ENCODE peak calls at places on chromosomes 5 and 9, in eight cellular contexts. J is tibial nerve; S is endodermal cell; E is ovary; L is CD8-positive, alpha-beta memory T cell; W is effector memory CD4-positive, alpha-beta T cell; Z is psoas muscle; Q is HepG2. R is an unnamed sample.

GRCh38 chr5:39072915-39073758 is 1.1 kb downstream of the RICTOR start:
- DNase-seq in J (peak; percentile 18), S (peak; percentile 84), E (no peak), L (peak; percentile 70), W (peak; percentile 47), Z (peak; percentile 57), Q (peak; percentile 66), R (no peak)

GRCh38 chr5:149310947-149311675 is 34.2 kb upstream of the GRPEL2 start:
- DNase-seq in J (peak; percentile 33), S (peak; percentile 61), E (no peak), L (no peak), W (no peak), Z (peak; percentile 78), Q (no peak), R (peak; percentile 57)

GRCh38 chr9:137453643-137454081 is 5.5 kb downstream of the NSMF start:
- DNase-seq in J (peak; percentile 68), S (peak; percentile 95), E (peak; percentile 64), L (peak; percentile 34), W (peak; percentile 46), Z (peak; percentile 87), Q (peak; percentile 41), R (peak; percentile 70)

GRCh38 chr9:13806731-13807130 is 507.2 kb downstream of the NFIB start:
- DNase-seq in J (no peak), S (no peak), E (no peak), L (no peak), W (no peak), Z (no peak), Q (no peak), R (no peak)

GRCh38 chr9:15584383-15584782 is 31.5 kb downstream of the CCDC171 start:
- DNase-seq in J (no peak), S (no peak), E (no peak), L (no peak), W (no peak), Z (no peak), Q (no peak), R (no peak)

GRCh38 chr9:4324513-4324912 is 24.6 kb upstream of the GLIS3 start:
- DNase-seq in J (no peak), S (no peak), E (no peak), L (no peak), W (no peak), Z (no peak), Q (no peak), R (no peak)

GRCh38 chr5:121918238-121918637 is 43.5 kb upstream of the SRFBP1 start:
- DNase-seq in J (no peak), S (no peak), E (no peak), L (no peak), W (no peak), Z (no peak), Q (no peak), R (no peak)

GRCh38 chr9:72294952-72295351 is 70.1 kb downstream of the ZFAND5 start:
- DNase-seq in J (no peak), S (no peak), E (no peak), L (no peak), W (no peak), Z (no peak), Q (peak; percentile 44), R (no peak)

GRCh38 chr9:130058154-130058553 is 4.4 kb downstream of the GPR107 start:
- DNase-seq in J (no peak), S (no peak), E (no peak), L (no peak), W (no peak), Z (no peak), Q (no peak), R (no peak)

GRCh38 chr5:91281409-91281808 is 101.7 kb downstream of the ARRDC3 start:
- DNase-seq in J (no peak), S (no peak), E (no peak), L (no peak), W (no peak), Z (no peak), Q (no peak), R (no peak)

GRCh38 chr5:173303878-173304590 is 24.2 kb downstream of the STC2 start:
- DNase-seq in J (no peak), S (peak; percentile 90), E (no peak), L (no peak), W (no peak), Z (no peak), Q (peak; percentile 83), R (no peak)

GRCh38 chr9:78954286-78954685 is 617.5 kb upstream of the TLE4 start:
- DNase-seq in J (no peak), S (no peak), E (no peak), L (no peak), W (no peak), Z (no peak), Q (no peak), R (no peak)

GRCh38 chr9:107730691-107731090 is 241.1 kb upstream of the KLF4 start:
- DNase-seq in J (no peak), S (no peak), E (no peak), L (no peak), W (no peak), Z (no peak), Q (no peak), R (no peak)

GRCh38 chr5:111133436-111133751 is 41.2 kb downstream of the WDR36 start:
- DNase-seq in J (no peak), S (no peak), E (no peak), L (no peak), W (no peak), Z (no peak), Q (no peak), R (no peak)

GRCh38 chr9:121200346-121200745 is 1.3 kb downstream of the RAB14 start:
- DNase-seq in J (no peak), S (no peak), E (no peak), L (no peak), W (no peak), Z (no peak), Q (no peak), R (no peak)

GRCh38 chr5:13472834-13473233 is 471.7 kb downstream of the DNAH5 start:
- DNase-seq in J (no peak), S (no peak), E (no peak), L (no peak), W (no peak), Z (no peak), Q (no peak), R (no peak)

DNA sequence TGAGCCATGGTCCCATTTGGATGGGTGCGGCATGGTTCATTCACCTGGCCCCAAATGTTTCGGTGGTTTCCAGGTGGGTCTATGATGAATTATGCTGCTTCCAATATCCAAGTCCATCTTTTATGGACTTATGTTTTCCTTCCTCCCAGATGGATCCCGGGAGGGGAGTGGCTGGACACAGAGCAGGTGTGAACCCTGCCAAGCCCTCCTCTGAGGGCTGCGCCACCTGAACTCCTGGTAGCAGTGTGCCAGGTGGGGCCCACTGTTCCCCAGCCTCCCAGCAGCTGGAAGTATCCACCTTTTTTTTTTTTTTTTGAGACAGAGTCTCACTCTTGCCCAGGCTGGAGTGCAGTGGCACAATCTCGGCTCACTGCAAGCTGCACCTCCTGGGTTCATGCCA is 42.9 kb downstream of the WNK2 start:
- DNase-seq in J (no peak), S (no peak), E (no peak), L (no peak), W (no peak), Z (peak; percentile 12), Q (no peak), R (no peak)
- H3K4me1 ChIP-seq in J (no peaks in the 10 kb centered on the region), S (peaks cover 10% of the 10 kb centered on the region), E (no peaks in the 10 kb centered on the region), L (no peaks in the 10 kb centered on the region), W (no peaks in the 10 kb centered on the region), Z (peaks cover 26% of the 10 kb centered on the region), Q (peaks cover 22% of the 10 kb centered on the region), R (peaks cover 54% of the 10 kb centered on the region)

GRCh38 chr5:948472-949274 is 56.0 kb downstream of the TRIP13 start:
- DNase-seq in J (no peak), S (no peak), E (no peak), L (no peak), W (no peak), Z (peak; percentile 35), Q (no peak), R (no peak)

GRCh38 chr5:946720-947625 is 54.3 kb downstream of the TRIP13 start:
- DNase-seq in J (no peak), S (no peak), E (no peak), L (no peak), W (no peak), Z (peak; percentile 48), Q (no peak), R (no peak)

GRCh38 chr5:945691-946541 is 53.2 kb downstream of the TRIP13 start:
- DNase-seq in J (no peak), S (no peak), E (no peak), L (no peak), W (no peak), Z (peak; percentile 47), Q (no peak), R (no peak)

GRCh38 chr5:949275-949543 is 56.5 kb downstream of the TRIP13 start:
- DNase-seq in J (no peak), S (no peak), E (no peak), L (no peak), W (no peak), Z (no peak), Q (no peak), R (no peak)

DNA sequence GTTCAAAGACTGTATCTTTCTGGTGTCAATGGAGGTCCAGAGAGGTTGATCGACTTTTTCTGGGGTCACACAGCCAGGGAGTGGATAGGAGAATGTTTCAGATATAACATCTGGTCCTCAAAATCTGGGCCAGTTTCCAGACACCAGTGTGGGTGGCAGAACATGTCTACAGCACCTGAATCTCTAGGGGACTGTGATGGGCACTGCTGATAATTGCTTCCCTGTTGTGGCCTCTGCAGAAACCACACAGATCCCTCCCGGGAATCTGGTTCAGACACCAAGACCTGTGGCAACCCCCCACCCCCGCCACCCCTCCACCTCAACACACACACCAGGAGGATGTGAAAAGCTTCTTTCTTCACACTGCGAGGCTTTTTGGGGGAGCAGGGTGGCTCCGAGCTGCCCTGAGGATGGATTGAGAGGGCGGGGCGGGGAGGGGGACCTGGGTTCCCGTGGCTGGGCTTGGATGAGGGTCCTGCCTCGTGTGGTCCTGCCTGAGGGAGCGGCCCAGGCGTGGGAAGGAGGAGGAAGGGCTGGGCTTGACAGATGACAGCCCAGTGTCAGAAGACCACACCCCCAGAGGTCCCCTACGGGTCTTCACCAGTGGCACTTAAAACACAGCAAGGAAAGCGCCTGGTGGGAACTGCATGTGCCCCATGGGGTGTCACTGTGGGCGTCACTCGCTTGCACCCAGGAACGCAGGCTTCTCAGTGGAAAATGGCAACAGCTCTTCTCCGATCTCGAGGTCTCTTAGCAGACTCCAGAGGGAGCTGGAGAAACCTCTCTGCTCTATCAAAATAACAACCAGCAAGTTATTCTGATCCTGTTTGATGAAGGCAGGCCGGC is 55.2 kb downstream of the TRIP13 start:
- DNase-seq in J (no peak), S (no peak), E (no peak), L (no peak), W (no peak), Z (no peak), Q (no peak), R (no peak)
- H3K27me3 ChIP-seq in J (peaks cover 59% of the 10 kb centered on the region), S (no peaks in the 10 kb centered on the region), E (no peaks in the 10 kb centered on the region), L (peaks cover 13% of the 10 kb centered on the region), W (no peaks in the 10 kb centered on the region), Z (peaks cover 57% of the 10 kb centered on the region), Q (peaks cover 77% of the 10 kb centered on the region), R (peaks cover 4% of the 10 kb centered on the region)

GRCh38 chr5:134508521-134509195 is 16.8 kb upstream of the JADE2 start:
- DNase-seq in J (no peak), S (no peak), E (no peak), L (no peak), W (no peak), Z (no peak), Q (no peak), R (no peak)
- H3K4me1 ChIP-seq in J (no peaks in the 10 kb centered on the region), S (peaks cover 21% of the 10 kb centered on the region), E (peaks cover 17% of the 10 kb centered on the region), L (peaks cover 19% of the 10 kb centered on the region), W (peaks cover 12% of the 10 kb centered on the region), Z (peaks cover 60% of the 10 kb centered on the region), Q (peaks cover 95% of the 10 kb centered on the region), R (peaks cover 41% of the 10 kb centered on the region)

GRCh38 chr5:77960863-77961396 is 184.8 kb upstream of the TBCA start:
- DNase-seq in J (no peak), S (no peak), E (no peak), L (no peak), W (no peak), Z (no peak), Q (no peak), R (no peak)
- H3K27me3 ChIP-seq in J (peaks cover 35% of the 10 kb centered on the region), S (peaks cover 86% of the 10 kb centered on the region), E (no peaks in the 10 kb centered on the region), L (no peaks in the 10 kb centered on the region), W (no peaks in the 10 kb centered on the region), Z (peaks cover 15% of the 10 kb centered on the region), Q (peaks cover 13% of the 10 kb centered on the region), R (peaks cover 90% of the 10 kb centered on the region)

R was measured in heart right ventricle.